ENCODE peak calls at places on chromosomes 11 and 22, in six cellular contexts. H is IMR-90, C is mesendoderm, F is mesenchymal stem cell, G is neuronal stem cell, V is H1. R is an unnamed sample.

GRCh38 chr11:64127267-64128072 is 38.4 kb downstream of the MACROD1 start:
- DNase-seq in F (no peak), G (no peak), C (peak), V (no peak), H (no peak), R (no peak)

GRCh38 chr11:46675288-46675851 is 25.0 kb downstream of the ARHGAP1 start:
- DNase-seq in C (peak), H (peak), V (no peak), F (peak), G (no peak), R (no peak)

GRCh38 chr11:34487430-34487829 is 26.2 kb downstream of the ELF5 start:
- DNase-seq in C (no peak), F (no peak), V (no peak), H (no peak), G (no peak), R (no peak)

GRCh38 chr11:90288207-90288821 is 65.5 kb upstream of the CHORDC1 start:
- DNase-seq in F (peak), C (peak), G (peak), H (peak), V (no peak), R (peak)

GRCh38 chr11:34366522-34366921 is 8.7 kb upstream of the ABTB2 start:
- DNase-seq in G (no peak), F (no peak), V (no peak), H (no peak), C (peak), R (peak)

GRCh38 chr11:117175104-117175503 is 3.4 kb upstream of the SIDT2 start:
- DNase-seq in H (no peak), C (no peak), G (no peak), F (no peak), V (no peak), R (no peak)

GRCh38 chr11:73139476-73140198 is 2.5 kb downstream of the FCHSD2 start:
- DNase-seq in C (no peak), V (no peak), G (no peak), F (peak), H (peak), R (no peak)

GRCh38 chr11:33899383-33900037 is 7.6 kb upstream of the LMO2 start:
- DNase-seq in V (no peak), C (peak), F (peak), H (peak), G (no peak), R (no peak)

GRCh38 chr22:49934144-49934890 is 15.9 kb downstream of the CRELD2 start:
- DNase-seq in H (peak), V (no peak), C (no peak), G (no peak), F (peak), R (no peak)

GRCh38 chr11:12812849-12813248 is 138.6 kb downstream of the TEAD1 start:
- DNase-seq in H (no peak), V (no peak), G (no peak), F (no peak), C (no peak), R (no peak)

GRCh38 chr11:8962827-8963226 is 1.4 kb downstream of the TMEM9B start:
- DNase-seq in C (no peak), G (no peak), H (no peak), F (no peak), V (no peak), R (no peak)

GRCh38 chr11:69335461-69336386 is 41.8 kb downstream of the MYEOV start:
- DNase-seq in H (no peak), C (no peak), V (no peak), G (no peak), F (no peak), R (no peak)

GRCh38 chr22:49623715-49624114 is 204.0 kb downstream of the BRD1 start:
- DNase-seq in C (no peak), G (no peak), H (no peak), V (no peak), F (no peak), R (no peak)

GRCh38 chr22:38981005-38981658 is 1.0 kb upstream of the APOBEC3B start:
- DNase-seq in G (peak), H (peak), V (no peak), F (no peak), C (peak), R (peak)

GRCh38 chr11:122632178-122632824 is 23.2 kb upstream of the UBASH3B start:
- DNase-seq in F (peak), C (peak), V (no peak), H (no peak), G (no peak), R (peak)

GRCh38 chr11:112051768-112052167 is 22.0 kb downstream of the PIH1D2 start:
- DNase-seq in V (no peak), G (no peak), H (no peak), F (no peak), C (no peak), R (no peak)

GRCh38 chr11:118606844-118607228 is 579 bp upstream of the PHLDB1 start:
- DNase-seq in C (no peak), V (no peak), G (no peak), F (no peak), H (no peak), R (no peak)

GRCh38 chr11:72235351-72236057 is 8.5 kb downstream of the PHOX2A start:
- DNase-seq in V (no peak), H (no peak), G (no peak), C (no peak), F (no peak), R (no peak)

GRCh38 chr22:19942886-19943664 is 1.5 kb upstream of the TXNRD2 start:
- DNase-seq in C (peak), F (peak), H (peak), V (no peak), G (no peak), R (peak)

GRCh38 chr11:119723243-119723951 is 5.6 kb downstream of the NECTIN1 start:
- DNase-seq in F (no peak), H (no peak), V (no peak), G (no peak), C (no peak), R (no peak)

GRCh38 chr22:49765091-49765771 is 62.4 kb downstream of the BRD1 start:
- DNase-seq in C (no peak), V (no peak), F (no peak), G (no peak), H (no peak), R (no peak)

GRCh38 chr22:30159561-30160353 is 79.5 kb downstream of the HORMAD2 start:
- DNase-seq in H (peak), C (peak), F (peak), G (no peak), V (no peak), R (peak)

GRCh38 chr11:68689737-68690625 is 5.6 kb downstream of the GAL start:
- DNase-seq in C (peak), F (no peak), H (no peak), G (no peak), V (no peak), R (no peak)

GRCh38 chr22:20316217-20316843 is 3.5 kb downstream of the DGCR6L start:
- DNase-seq in H (no peak), V (no peak), G (no peak), C (no peak), F (no peak), R (no peak)

GRCh38 chr11:107789767-107790166 is 68.8 kb downstream of the SLC35F2 start:
- DNase-seq in H (no peak), F (no peak), V (no peak), G (no peak), C (no peak), R (no peak)

GRCh38 chr11:2127357-2127971 is 11.7 kb downstream of the IGF2 start:
- DNase-seq in C (no peak), H (no peak), V (no peak), F (no peak), G (no peak), R (no peak)

GRCh38 chr22:31377609-31378008 is 21.8 kb upstream of the DRG1 start:
- DNase-seq in H (no peak), G (no peak), C (no peak), F (no peak), V (no peak), R (no peak)
- H4K8ac ChIP-seq in H (no peak), G (no peak), C (no peak), F (no peak), V (no peak), R (no peak)

GRCh38 chr22:21735198-21736083 is at the start of gene YPEL1:
- DNase-seq in H (peak), C (peak), V (peak), F (peak), G (peak), R (peak)

GRCh38 chr22:21734540-21735197 is 925 bp downstream of the YPEL1 start:
- DNase-seq in V (no peak), C (peak), F (no peak), G (no peak), H (no peak), R (no peak)

GRCh38 chr22:21736948-21737347 is 1.4 kb upstream of the YPEL1 start:
- DNase-seq in C (no peak), F (no peak), H (no peak), G (no peak), V (no peak), R (no peak)

GRCh38 chr22:21738081-21738480 is 2.5 kb upstream of the YPEL1 start:
- DNase-seq in V (no peak), F (no peak), C (no peak), G (no peak), H (no peak), R (no peak)

DNA sequence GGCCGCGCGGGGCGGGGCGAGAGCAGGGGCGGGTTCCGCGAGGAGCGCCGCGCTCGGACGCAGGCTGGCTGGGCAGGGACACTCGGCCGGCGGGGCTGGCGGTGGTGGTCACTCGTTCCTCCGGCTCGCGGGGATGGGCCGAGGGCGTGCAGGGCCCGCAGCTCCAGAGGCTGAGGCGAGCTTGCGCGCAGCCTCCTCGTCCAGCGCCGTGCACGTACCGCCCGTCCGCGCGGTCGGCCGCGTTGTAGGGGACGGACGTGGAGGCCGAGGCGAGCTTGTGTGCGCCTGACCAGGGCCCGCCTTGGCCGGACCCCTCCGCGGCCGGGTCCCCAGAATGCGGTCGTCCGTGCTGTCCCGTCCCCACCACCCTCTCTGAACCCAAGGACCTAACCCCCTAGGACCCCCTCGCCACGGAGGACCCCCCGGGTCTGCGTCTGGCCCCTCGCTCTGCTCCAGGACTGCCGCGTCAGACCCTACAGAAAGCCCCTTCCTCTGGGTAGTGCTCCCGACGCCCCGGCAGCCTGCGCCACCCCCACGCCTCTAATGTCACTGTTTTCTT is 569 bp upstream of the YPEL1 start:
- DNase-seq in V (no peak), H (no peak), G (no peak), F (no peak), C (no peak), R (no peak)
- H3K18ac ChIP-seq in V (peak), H (no peak), G (peak), F (peak), C (no peak), R (peak)

GRCh38 chr22:26972281-26972680 is 314.9 kb downstream of the MIAT start:
- DNase-seq in H (no peak), G (no peak), F (peak), V (no peak), C (no peak), R (no peak)

GRCh38 chr22:26975381-26975780 is 318.0 kb downstream of the MIAT start:
- DNase-seq in H (no peak), V (no peak), F (peak), G (no peak), C (no peak), R (no peak)

GRCh38 chr22:26975865-26976264 is 318.5 kb downstream of the MIAT start:
- DNase-seq in F (no peak), V (no peak), G (no peak), H (no peak), C (no peak), R (no peak)

GRCh38 chr22:26977741-26978140 is 320.4 kb downstream of the MIAT start:
- DNase-seq in G (no peak), V (no peak), C (no peak), H (no peak), F (no peak), R (no peak)

DNA sequence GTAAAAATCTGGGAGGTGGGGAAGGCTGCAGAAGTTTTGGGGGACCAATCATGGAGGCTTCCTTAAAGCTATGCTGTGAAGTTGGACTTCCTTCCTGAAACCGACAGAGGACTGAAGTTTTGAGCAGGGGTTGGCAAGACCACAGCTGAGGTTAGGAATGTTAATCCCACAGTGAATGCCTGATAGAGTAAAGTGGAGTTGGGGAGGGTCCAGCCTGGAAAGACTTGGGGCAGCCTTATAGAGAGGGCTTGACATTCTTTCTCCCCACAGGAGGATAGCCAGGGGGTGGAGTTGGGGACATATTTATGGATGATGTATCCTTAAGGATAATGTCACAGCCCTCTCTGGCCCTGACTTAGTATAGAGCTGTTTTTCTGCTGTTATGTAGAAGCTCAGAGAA is 317.5 kb downstream of the MIAT start:
- DNase-seq in C (no peak), V (no peak), F (no peak), H (no peak), G (peak), R (no peak)
- H3K4me3 ChIP-seq in C (no peak), V (no peak), F (no peak), H (no peak), G (no peak), R (no peak)

GRCh38 chr22:32164084-32164894 is 5.2 kb upstream of the C22orf42 start:
- DNase-seq in F (no peak), G (no peak), C (no peak), V (no peak), H (no peak), R (no peak)
- H4K8ac ChIP-seq in F (no peak), G (no peak), C (no peak), V (no peak), H (no peak), R (no peak)

GRCh38 chr11:10355257-10355661 is 50.4 kb downstream of the ADM start:
- DNase-seq in H (no peak), C (no peak), F (peak), V (no peak), G (no peak), R (no peak)
- H3K18ac ChIP-seq in H (no peak), C (no peak), F (no peak), V (no peak), G (no peak), R (no peak)

GRCh38 chr22:37803636-37804371 is 3.9 kb upstream of the GCAT start:
- DNase-seq in F (no peak), H (no peak), G (no peak), V (no peak), C (no peak), R (no peak)

GRCh38 chr22:37802310-37803194 is 5.2 kb upstream of the GCAT start:
- DNase-seq in G (peak), V (no peak), H (peak), C (peak), F (peak), R (no peak)

GRCh38 chr22:37801946-37802309 is 5.8 kb upstream of the GCAT start:
- DNase-seq in H (no peak), G (no peak), F (no peak), V (no peak), C (no peak), R (no peak)

GRCh38 chr22:37804502-37804885 is 3.2 kb upstream of the GCAT start:
- DNase-seq in H (no peak), V (no peak), C (no peak), F (no peak), G (no peak), R (no peak)

DNA sequence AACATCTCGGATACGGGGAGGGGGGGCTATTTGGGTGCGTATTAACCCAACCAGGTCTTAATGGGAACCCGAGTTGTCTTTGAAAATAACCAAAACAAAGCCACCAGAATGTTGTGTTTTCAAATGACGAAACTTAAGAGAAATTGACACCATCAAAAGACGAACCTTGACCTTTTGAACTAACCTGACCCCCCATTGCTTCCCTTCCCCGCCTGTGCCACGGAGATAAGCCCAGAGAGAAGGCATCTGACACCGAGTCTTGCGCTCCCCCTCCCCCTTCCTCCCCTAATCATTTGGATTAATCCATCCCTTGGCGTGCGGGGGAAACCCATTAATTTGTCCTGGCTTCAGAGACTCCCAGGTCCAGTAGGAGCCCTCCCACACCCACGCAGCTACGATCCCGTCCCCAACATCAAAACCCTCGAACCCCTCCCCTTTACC is 4.5 kb upstream of the GCAT start:
- DNase-seq in F (no peak), G (no peak), C (peak), H (no peak), V (no peak), R (no peak)
- H3K4me3 ChIP-seq in F (peak), G (peak), C (no peak), H (no peak), V (peak), R (no peak)

DNA sequence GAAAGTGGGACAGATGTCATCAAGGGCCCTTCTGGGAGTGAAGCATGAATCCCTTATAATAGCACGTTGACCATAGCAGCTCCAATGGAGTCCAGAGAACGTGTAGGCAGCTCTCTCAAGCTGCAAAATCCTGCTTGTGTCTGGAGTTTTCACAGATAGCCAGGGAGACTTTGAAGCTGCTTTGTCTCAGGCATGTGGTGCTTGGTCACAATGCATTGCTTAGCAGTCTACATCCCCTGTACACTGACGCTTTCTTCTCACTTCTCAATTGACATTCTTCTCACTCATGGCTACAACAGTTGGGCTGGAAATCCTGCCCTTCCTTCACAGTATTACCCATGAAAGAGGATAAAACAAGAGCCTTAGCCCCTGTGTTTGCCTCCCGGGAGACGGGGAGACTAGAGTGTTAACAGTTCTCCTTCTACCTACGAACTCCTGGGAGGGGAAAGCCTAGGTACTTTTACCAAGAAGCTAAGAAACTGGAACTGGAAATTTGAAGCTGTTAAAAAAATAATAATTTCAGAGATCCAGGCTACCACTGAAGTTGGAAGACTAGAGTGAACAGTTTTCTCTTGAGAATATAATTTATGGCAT is 20.7 kb upstream of the MMP7 start:
- DNase-seq in C (no peak), F (no peak), G (no peak), H (no peak), V (no peak), R (no peak)
- H4K8ac ChIP-seq in C (no peak), F (no peak), G (no peak), H (no peak), V (no peak), R (no peak)

R was measured in trophoblast cell.